ENCODE peak calls at places on chromosomes 1 and 21, in seven cellular contexts. O is right lobe of liver, I is MM.1S, F is left ventricle myocardium inferior, G is colonic mucosa, S is pancreas, L is ovary. E is an unnamed sample. For H3K4me1, the result is how much of the 10 kb centered on the place peaks cover.

GRCh38 chr1:199685369-199685768 is 342.1 kb upstream of the NR5A2 start:
- DNase-seq in I (no peak), S (no peak), F (no peak), O (no peak), L (no peak), G (no peak), E (no peak)

GRCh38 chr21:32172106-32172505 is 106.7 kb downstream of the MIS18A start:
- DNase-seq in I (no peak), G (no peak), S (no peak), F (no peak), O (no peak), L (no peak), E (no peak)

GRCh38 chr1:155223017-155223416 is 14.5 kb downstream of the MTX1 start:
- DNase-seq in O (no peak), G (no peak), L (no peak), I (no peak), F (no peak), S (no peak), E (no peak)

GRCh38 chr1:193629875-193630274 is 443.5 kb upstream of the B3GALT2 start:
- DNase-seq in I (no peak), L (no peak), G (no peak), O (no peak), S (no peak), F (no peak), E (no peak)

GRCh38 chr1:233625087-233625486 is 11.2 kb downstream of the KCNK1 start:
- DNase-seq in S (no peak), G (peak), O (no peak), I (no peak), L (no peak), F (no peak), E (no peak)

GRCh38 chr1:91958926-91959325 is 9.7 kb downstream of the BRDT start:
- DNase-seq in F (no peak), L (no peak), I (no peak), O (no peak), S (no peak), G (no peak), E (no peak)

GRCh38 chr1:28775121-28775942 is 36.6 kb upstream of the OPRD1 start:
- DNase-seq in L (peak), F (peak), S (peak), G (peak), O (peak), I (peak), E (peak)

GRCh38 chr1:205783904-205784303 is 8.6 kb upstream of the RAB29 start:
- DNase-seq in G (no peak), L (no peak), I (no peak), S (no peak), F (no peak), O (peak), E (no peak)

GRCh38 chr21:41605178-41605933 is 97.4 kb upstream of the TMPRSS2 start:
- DNase-seq in O (peak), S (no peak), F (no peak), I (no peak), L (no peak), G (no peak), E (peak)

GRCh38 chr1:77430966-77431735 is 149.3 kb downstream of the AK5 start:
- DNase-seq in I (no peak), O (no peak), L (no peak), S (no peak), G (no peak), F (no peak), E (no peak)

GRCh38 chr21:33948096-33948950 is 32.7 kb upstream of the ATP5PO start:
- DNase-seq in S (peak), L (peak), O (no peak), F (peak), I (peak), G (peak), E (peak)

GRCh38 chr1:175675017-175675416 is 68.4 kb downstream of the TNR start:
- DNase-seq in F (no peak), G (no peak), I (no peak), L (no peak), O (no peak), S (no peak), E (no peak)

GRCh38 chr21:40846566-40847411 is at the start of gene DSCAM:
- DNase-seq in L (no peak), S (no peak), F (no peak), O (no peak), G (no peak), I (no peak), E (no peak)

GRCh38 chr1:228735871-228736586 is 750 bp downstream of the RHOU start:
- DNase-seq in S (peak), G (peak), F (peak), I (peak), L (peak), O (peak), E (no peak)

GRCh38 chr1:228737613-228738012 is 2.3 kb downstream of the RHOU start:
- DNase-seq in I (no peak), G (no peak), O (no peak), F (no peak), S (no peak), L (no peak), E (no peak)

GRCh38 chr1:228739826-228740225 is 4.5 kb downstream of the RHOU start:
- DNase-seq in G (no peak), F (no peak), O (no peak), S (no peak), I (no peak), L (no peak), E (no peak)

GRCh38 chr1:228734881-228735801 is at the start of gene RHOU:
- DNase-seq in S (peak), I (peak), G (peak), O (peak), L (peak), F (peak), E (no peak)

GRCh38 chr1:228736844-228737415 is 1.7 kb downstream of the RHOU start:
- DNase-seq in I (no peak), S (no peak), L (no peak), G (no peak), O (no peak), F (no peak), E (no peak)
- H3K4me1 ChIP-seq in I (under half), S (under half), L (under half), G (under half), O (under half), F (under half), E (under half)

GRCh38 chr1:203454986-203455471 is 20.6 kb upstream of the PRELP start:
- DNase-seq in O (no peak), F (no peak), L (no peak), S (no peak), G (no peak), I (no peak), E (no peak)

GRCh38 chr1:203453616-203454015 is 22.0 kb upstream of the PRELP start:
- DNase-seq in L (no peak), O (no peak), I (no peak), F (no peak), G (no peak), S (no peak), E (no peak)

GRCh38 chr1:203451849-203452784 is 23.5 kb upstream of the PRELP start:
- DNase-seq in I (no peak), S (no peak), O (no peak), L (no peak), F (no peak), G (no peak), E (no peak)

GRCh38 chr1:203450541-203451149 is 25.0 kb upstream of the PRELP start:
- DNase-seq in I (no peak), S (no peak), L (no peak), O (no peak), F (no peak), G (no peak), E (no peak)

GRCh38 chr1:203453016-203453415 is 22.6 kb upstream of the PRELP start:
- DNase-seq in F (no peak), S (no peak), O (no peak), G (no peak), I (no peak), L (no peak), E (no peak)
- H3K4me3 ChIP-seq in F (no peak), S (no peak), O (no peak), G (no peak), I (no peak), L (no peak), E (no peak)

DNA sequence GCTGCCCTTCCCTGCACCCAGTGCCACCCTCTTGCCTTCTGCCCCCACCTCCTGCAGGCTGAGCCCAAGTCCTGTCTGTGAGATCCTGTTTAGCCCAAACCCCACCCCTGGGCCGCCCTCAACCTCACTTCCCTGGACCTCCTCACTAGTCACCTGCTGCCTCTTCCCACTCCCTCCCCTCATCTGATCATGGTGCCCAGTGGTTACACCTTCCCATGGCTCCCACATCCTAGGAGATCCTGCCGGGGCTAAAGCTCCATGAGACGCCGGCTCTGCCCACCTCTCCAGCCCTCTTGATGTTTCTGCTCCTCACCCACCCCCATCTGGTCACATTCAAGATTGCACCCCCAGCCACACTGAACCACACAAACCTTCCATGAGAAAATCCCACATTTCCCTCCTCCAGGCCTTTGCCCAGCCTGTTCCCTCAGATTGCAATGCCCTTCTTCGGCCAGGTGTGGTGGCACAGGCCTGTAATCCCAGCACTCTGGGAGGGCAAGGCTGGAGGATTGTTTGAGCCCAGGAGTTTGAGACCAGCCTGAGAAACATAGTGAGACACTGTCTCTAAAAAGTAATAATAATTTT is 17.0 kb downstream of the TTC39A start:
- DNase-seq in S (no peak), L (no peak), F (no peak), I (no peak), G (no peak), O (peak), E (no peak)
- TF ChIP-seq CTCF in S (peak), L (no peak), F (peak), I (no peak), G (peak), O (peak), E (no peak)

GRCh38 chr1:156391701-156392100 is 22.7 kb downstream of the RHBG start:
- DNase-seq in S (no peak), L (no peak), F (no peak), O (no peak), I (no peak), G (no peak), E (no peak)

GRCh38 chr1:156389311-156389710 is 20.3 kb downstream of the RHBG start:
- DNase-seq in F (no peak), L (no peak), G (no peak), S (no peak), I (no peak), O (no peak), E (no peak)

GRCh38 chr1:156388814-156389137 is 19.8 kb downstream of the RHBG start:
- DNase-seq in L (no peak), S (no peak), I (no peak), O (no peak), F (no peak), G (no peak), E (no peak)

GRCh38 chr1:156391145-156391677 is 22.2 kb downstream of the RHBG start:
- DNase-seq in O (no peak), I (no peak), L (no peak), S (no peak), G (no peak), F (no peak), E (no peak)

DNA sequence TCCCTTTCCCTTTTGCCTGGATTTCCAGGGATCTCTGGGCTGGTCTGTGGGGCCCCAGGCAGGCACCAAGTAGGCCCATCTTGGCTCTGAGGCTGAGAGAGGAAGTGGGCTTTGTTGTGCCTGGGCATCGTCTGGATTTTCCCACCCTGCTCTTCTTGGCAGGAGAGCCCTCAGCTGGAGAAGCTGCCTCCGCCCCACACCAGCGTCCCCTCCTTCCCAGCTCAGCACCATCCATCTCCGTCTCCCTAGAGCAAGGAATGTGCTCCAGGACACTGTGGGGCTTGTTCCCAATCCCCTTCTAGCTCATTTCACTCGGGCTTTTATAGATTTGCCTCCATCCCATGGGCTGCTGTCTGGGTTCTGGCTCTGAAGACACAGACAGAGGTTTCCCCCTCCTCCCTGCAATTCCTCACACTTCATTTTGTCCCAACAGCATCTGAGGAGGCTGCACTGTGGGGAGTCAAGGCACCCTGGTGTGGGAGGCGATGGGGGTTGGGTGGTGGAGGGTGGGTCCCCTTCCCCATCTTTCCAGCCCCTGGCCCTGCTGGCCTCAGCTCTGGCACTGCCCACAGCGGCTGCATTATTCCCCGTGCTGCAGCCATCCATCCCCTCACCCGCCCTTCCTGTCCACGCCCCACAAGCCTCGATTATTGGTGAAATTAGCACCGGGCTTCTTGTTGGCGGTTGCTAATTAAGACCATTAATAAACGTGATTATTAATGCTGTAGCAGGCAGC is 21.6 kb downstream of the RHBG start:
- DNase-seq in O (no peak), G (no peak), L (no peak), S (no peak), I (no peak), F (no peak), E (no peak)
- H3K4me1 ChIP-seq in O (under half), G (under half), L (under half), S (under half), I (under half), F (under half), E (under half)

DNA sequence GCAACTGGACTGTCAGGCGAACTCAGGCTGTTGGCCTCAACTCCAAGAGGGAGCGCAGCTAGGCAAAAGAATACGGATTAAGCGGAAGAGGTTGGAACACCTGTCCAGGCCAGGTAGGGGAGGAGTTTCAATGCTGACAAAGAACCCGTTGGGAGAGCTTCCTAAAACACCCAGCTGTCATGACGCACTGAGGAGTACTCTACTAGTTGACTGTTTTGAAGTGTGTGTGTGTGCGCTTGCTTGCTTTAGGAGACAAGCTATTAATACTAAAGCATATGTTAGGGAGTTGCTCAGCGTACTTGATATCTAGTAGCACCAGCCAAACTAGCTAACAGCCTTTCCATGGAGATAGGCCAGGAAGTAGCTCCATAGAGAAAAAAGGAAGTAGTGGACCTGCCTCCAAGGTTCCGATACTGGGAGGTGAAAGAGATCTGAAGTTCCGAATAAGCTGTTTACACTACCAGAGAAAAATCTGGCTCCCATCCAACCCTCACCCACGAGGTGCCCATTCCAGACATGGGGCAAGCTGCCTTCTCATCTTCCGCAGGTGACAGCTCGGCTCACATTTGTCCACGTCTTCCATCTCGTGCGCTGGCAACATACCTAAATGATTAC is 974 bp upstream of the FNBP1L start:
- DNase-seq in O (no peak), G (peak), L (peak), F (no peak), I (no peak), S (peak), E (no peak)
- H3K4me3 ChIP-seq in O (peak), G (peak), L (peak), F (peak), I (no peak), S (peak), E (peak)

GRCh38 chr1:180181048-180181447 is 26.4 kb downstream of the QSOX1 start:
- DNase-seq in S (no peak), O (no peak), L (no peak), F (no peak), I (no peak), G (no peak), E (no peak)
- TF ChIP-seq CTCF in S (no peak), O (peak), L (no peak), F (peak), I (peak), G (no peak), E (peak)

GRCh38 chr1:12453400-12454343 is 164.3 kb downstream of the DHRS3 start:
- DNase-seq in S (no peak), G (no peak), L (no peak), F (no peak), O (no peak), I (no peak), E (no peak)
- H3K4me1 ChIP-seq in S (half or more), G (under half), L (under half), F (half or more), O (under half), I (under half), E (under half)

GRCh38 chr1:210252621-210253041 is 20.0 kb downstream of the SERTAD4 start:
- DNase-seq in G (peak), L (no peak), O (no peak), F (peak), S (no peak), I (peak), E (no peak)
- H3K4me3 ChIP-seq in G (peak), L (no peak), O (no peak), F (peak), S (no peak), I (no peak), E (no peak)

GRCh38 chr1:111196213-111196612 is 4.2 kb downstream of the DENND2D start:
- DNase-seq in O (no peak), L (no peak), S (no peak), F (no peak), I (no peak), G (no peak), E (no peak)

GRCh38 chr1:111198836-111199235 is 1.6 kb downstream of the DENND2D start:
- DNase-seq in O (no peak), F (no peak), G (no peak), I (no peak), S (no peak), L (no peak), E (no peak)

GRCh38 chr1:111199329-111199728 is 1.1 kb downstream of the DENND2D start:
- DNase-seq in F (no peak), G (no peak), I (no peak), L (no peak), O (no peak), S (no peak), E (no peak)

GRCh38 chr1:111199881-111200801 is at the start of gene DENND2D:
- DNase-seq in F (peak), O (peak), L (no peak), G (peak), S (peak), I (no peak), E (no peak)

DNA sequence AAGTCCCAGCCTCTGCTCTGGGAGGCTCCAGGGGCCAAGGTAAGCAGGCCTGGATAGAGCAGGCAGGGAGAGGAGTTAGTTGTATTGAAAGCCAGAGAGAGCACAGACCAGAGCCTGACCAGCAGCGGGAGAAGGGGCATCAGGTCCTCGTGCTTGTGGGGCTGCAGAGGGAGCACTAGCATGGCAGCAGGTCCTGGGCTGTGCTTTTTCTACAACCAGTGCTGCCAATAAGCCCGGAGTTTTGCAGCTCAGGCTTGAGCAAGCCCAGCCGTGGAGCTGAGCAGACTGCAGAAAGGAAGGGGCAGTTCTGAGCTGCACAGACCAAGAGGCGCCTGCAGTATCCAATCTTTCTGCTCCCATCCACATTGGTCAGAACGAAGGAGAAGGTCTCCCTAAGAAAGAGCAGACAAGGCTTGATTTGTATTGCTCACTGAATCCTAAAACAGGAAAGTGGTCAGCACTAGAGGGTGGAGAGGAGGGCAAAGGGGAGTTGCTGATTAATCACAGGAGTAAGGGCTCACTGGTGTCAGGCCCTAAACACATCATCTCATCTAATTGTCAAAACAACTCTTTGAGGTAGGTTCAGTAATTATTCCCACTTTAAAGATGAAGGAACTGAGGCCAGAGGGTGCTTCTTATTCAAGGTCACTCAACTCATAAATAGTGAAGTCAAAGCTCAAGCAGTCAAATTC is 2.7 kb downstream of the DENND2D start:
- DNase-seq in I (no peak), L (no peak), O (no peak), G (peak), F (no peak), S (no peak), E (no peak)
- TF ChIP-seq CTCF in I (no peak), L (no peak), O (peak), G (no peak), F (peak), S (no peak), E (no peak)

E was measured in RWPE2.